ENCODE peak calls at places on chromosomes 11 and 22, in eight cellular contexts. S is stimulated activated CD4-positive, alpha-beta T cell treated with anti-CD3 and anti-CD28 coated beads, Interleukin-2, amount 100 ng/mL, for 48 hours; T is tibial nerve; X is A549; V is left lobe of liver; M is stimulated activated effector memory CD8-positive, alpha-beta T cell treated with anti-CD3 and anti-CD28 coated beads, Interleukin-12 subunit alpha, Interleukin-12 subunit beta, amount 100 ng/mL, for 72 hours; I is non-pigmented ciliary epithelial cell; Z is iPS DF 6.9. D is an unnamed sample.

GRCh38 chr11:18743365-18743764 is 17.4 kb upstream of the IGSF22 start:
- DNase-seq in X (no peak), V (no peak), T (no peak), S (no peak), M (no peak), I (no peak), Z (no peak), D (no peak)

GRCh38 chr22:29041408-29041807 is 20.2 kb downstream of the C22orf31 start:
- DNase-seq in Z (no peak), S (no peak), T (no peak), I (peak), X (no peak), M (no peak), V (no peak), D (no peak)

GRCh38 chr22:17896552-17896951 is 122.3 kb upstream of the BID start:
- DNase-seq in V (peak), S (no peak), Z (no peak), X (peak), I (no peak), T (no peak), M (no peak), D (no peak)

GRCh38 chr11:66136752-66137123 is 66.7 kb downstream of the PACS1 start:
- DNase-seq in V (no peak), M (no peak), X (peak), T (no peak), S (no peak), Z (no peak), I (no peak), D (no peak)

GRCh38 chr11:10592331-10592730 is 23.9 kb upstream of the LYVE1 start:
- DNase-seq in V (no peak), T (no peak), M (no peak), X (no peak), Z (no peak), S (no peak), I (peak), D (no peak)

GRCh38 chr11:15742626-15743243 is 613.6 kb downstream of the SOX6 start:
- DNase-seq in X (no peak), T (no peak), M (no peak), Z (no peak), V (no peak), S (no peak), I (no peak), D (peak)

GRCh38 chr11:68337399-68337835 is 25.0 kb downstream of the LRP5 start:
- DNase-seq in V (no peak), X (no peak), T (no peak), M (no peak), Z (no peak), I (no peak), S (no peak), D (no peak)

GRCh38 chr11:7527029-7527428 is 13.2 kb downstream of the PPFIBP2 start:
- DNase-seq in V (no peak), M (no peak), Z (no peak), S (no peak), I (no peak), T (no peak), X (no peak), D (no peak)

GRCh38 chr11:105960252-105961245 is 61.5 kb downstream of the MSANTD4 start:
- DNase-seq in I (no peak), T (no peak), Z (peak), M (no peak), X (no peak), S (no peak), V (no peak), D (no peak)

GRCh38 chr11:32141886-32142546 is 51.1 kb downstream of the RCN1 start:
- DNase-seq in S (no peak), Z (no peak), V (no peak), T (no peak), X (no peak), I (no peak), M (no peak), D (no peak)

GRCh38 chr22:24370426-24370825 is 57.0 kb upstream of the ADORA2A start:
- DNase-seq in V (no peak), M (no peak), Z (no peak), T (no peak), I (no peak), X (no peak), S (no peak), D (no peak)

GRCh38 chr11:120339394-120339890 is 3.2 kb downstream of the ARHGEF12 start:
- DNase-seq in X (no peak), M (no peak), I (no peak), Z (no peak), V (no peak), T (no peak), S (no peak), D (no peak)

GRCh38 chr22:37082251-37082650 is 27.3 kb downstream of the TMPRSS6 start:
- DNase-seq in V (no peak), Z (no peak), M (no peak), S (no peak), X (no peak), I (no peak), T (no peak), D (no peak)

GRCh38 chr11:65593518-65594414 is 1.8 kb downstream of the KCNK7 start:
- DNase-seq in X (no peak), I (no peak), T (no peak), Z (no peak), S (no peak), V (no peak), M (peak), D (no peak)

D was measured in NCI-H345.